ENCODE peak calls at places on chromosomes 6 and 20, in ten cellular contexts. J, V, K, B, N, D, I, C, L and Y are unnamed samples.

GRCh38 chr6:2480267-2480966 is 235.0 kb upstream of the GMDS start:
- DNase-seq in J (no peak), V (no peak), K (no peak), B (no peak), N (no peak), D (no peak), I (no peak), C (no peak), L (no peak), Y (no peak)

GRCh38 chr6:37169458-37170272 is at the start of gene PIM1:
- DNase-seq in J (peak; percentile 100), V (peak; percentile 85), K (peak; percentile 99), B (peak; percentile 87), N (peak; percentile 99), D (peak; percentile 99), I (peak; percentile 100), C (peak; percentile 98), L (peak; percentile 95), Y (peak; percentile 100)

GRCh38 chr6:1639430-1639829 is 29.7 kb downstream of the FOXC1 start:
- DNase-seq in J (no peak), V (no peak), K (no peak), B (no peak), N (no peak), D (no peak), I (no peak), C (no peak), L (no peak), Y (no peak)

GRCh38 chr6:128605961-128606360 is 85.6 kb upstream of the PTPRK start:
- DNase-seq in J (no peak), V (no peak), K (no peak), B (no peak), N (no peak), D (no peak), I (no peak), C (no peak), L (peak; percentile 15), Y (no peak)

GRCh38 chr20:11651138-11651537 is 266.6 kb upstream of the BTBD3 start:
- DNase-seq in J (no peak), V (no peak), K (no peak), B (no peak), N (no peak), D (no peak), I (no peak), C (no peak), L (no peak), Y (no peak)

GRCh38 chr6:29965873-29966601 is 23.7 kb downstream of the HLA-A start:
- DNase-seq in J (peak; percentile 89), V (peak; percentile 31), K (peak; percentile 91), B (peak; percentile 91), N (peak; percentile 57), D (peak; percentile 61), I (peak; percentile 73), C (peak; percentile 95), L (peak; percentile 57), Y (peak; percentile 80)

GRCh38 chr6:150627601-150628012 is 27.9 kb downstream of the PLEKHG1 start:
- DNase-seq in J (no peak), V (no peak), K (no peak), B (no peak), N (no peak), D (no peak), I (no peak), C (no peak), L (no peak), Y (no peak)

GRCh38 chr6:36544228-36544627 is 3.1 kb downstream of the STK38 start:
- DNase-seq in J (no peak), V (no peak), K (peak; percentile 38), B (no peak), N (no peak), D (no peak), I (no peak), C (no peak), L (no peak), Y (peak; percentile 34)

GRCh38 chr20:53050338-53050737 is 78.2 kb downstream of the TSHZ2 start:
- DNase-seq in J (no peak), V (no peak), K (no peak), B (no peak), N (no peak), D (no peak), I (no peak), C (no peak), L (no peak), Y (no peak)

GRCh38 chr6:109079981-109080380 is 14.7 kb downstream of the SESN1 start:
- DNase-seq in J (no peak), V (no peak), K (no peak), B (no peak), N (no peak), D (no peak), I (peak; percentile 81), C (no peak), L (no peak), Y (peak; percentile 57)
- H3K4me1 ChIP-seq in J (no peaks in the 10 kb centered on the region), V (no peaks in the 10 kb centered on the region), K (peaks cover 6% of the 10 kb centered on the region), B (no peaks in the 10 kb centered on the region), N (no peaks in the 10 kb centered on the region), D (peaks cover 7% of the 10 kb centered on the region), I (no peaks in the 10 kb centered on the region), C (peaks cover 12% of the 10 kb centered on the region), L (peaks cover 3% of the 10 kb centered on the region), Y (peaks cover 23% of the 10 kb centered on the region)

DNA sequence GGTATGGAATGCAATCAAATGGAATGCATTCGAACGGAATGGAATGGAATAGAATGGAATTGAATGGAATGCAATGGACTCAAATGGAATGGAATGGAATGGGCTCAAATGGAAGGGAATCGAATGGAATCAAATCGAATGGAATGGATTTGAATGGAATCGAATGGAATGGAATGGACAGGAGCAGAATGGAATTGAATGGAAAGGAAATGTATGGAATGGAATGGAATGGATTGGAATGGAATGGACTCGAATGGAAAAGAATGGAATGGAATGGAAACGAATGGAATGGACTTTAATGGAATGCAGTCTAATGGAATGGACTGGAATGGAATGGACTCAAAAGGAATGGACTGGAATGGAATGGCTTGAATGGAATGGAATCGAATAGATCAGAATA is 18.3 kb upstream of the DEFB115 start:
- DNase-seq in J (no peak), V (no peak), K (no peak), B (no peak), N (no peak), D (no peak), I (no peak), C (no peak), L (no peak), Y (no peak)
- H3K9me3 ChIP-seq in J (peaks cover 4% of the 10 kb centered on the region), V (peaks cover 5% of the 10 kb centered on the region), K (peaks cover 29% of the 10 kb centered on the region), B (peaks cover 97% of the 10 kb centered on the region), N (peaks cover 97% of the 10 kb centered on the region), D (peaks cover 15% of the 10 kb centered on the region), I (peaks cover 15% of the 10 kb centered on the region), C (peaks cover 100% of the 10 kb centered on the region), L (peaks cover 29% of the 10 kb centered on the region), Y (no peaks in the 10 kb centered on the region)

DNA sequence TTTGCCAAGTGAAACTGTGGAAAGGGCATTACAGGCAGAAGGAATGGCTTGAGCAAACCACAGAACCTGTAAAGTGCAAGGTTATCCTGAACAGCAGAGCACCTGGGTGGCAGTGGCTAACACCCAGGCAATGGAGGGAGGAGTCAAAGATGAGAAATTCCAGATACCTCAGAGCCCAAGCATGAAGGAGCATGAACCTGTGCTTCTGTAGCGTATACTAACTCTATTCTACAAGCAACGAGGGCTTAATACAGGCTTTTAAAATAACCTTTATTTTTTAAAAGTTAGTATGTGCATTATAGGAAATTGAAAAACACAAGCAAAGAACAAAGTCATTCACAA is 77.0 kb downstream of the CNBD2 start:
- DNase-seq in J (no peak), V (no peak), K (no peak), B (no peak), N (no peak), D (no peak), I (no peak), C (no peak), L (no peak), Y (no peak)
- TF ChIP-seq POLR2A in J (no peak), V (no peak), K (no peak), B (no peak), N (no peak), D (no peak), I (no peak), C (peak; percentile 74), L (no peak), Y (no peak)

GRCh38 chr20:57479196-57479595 is 45.7 kb downstream of the CTCFL start:
- DNase-seq in J (no peak), V (no peak), K (no peak), B (no peak), N (no peak), D (no peak), I (no peak), C (no peak), L (no peak), Y (no peak)
- H3K4me1 ChIP-seq in J (no peaks in the 10 kb centered on the region), V (no peaks in the 10 kb centered on the region), K (peaks cover 10% of the 10 kb centered on the region), B (peaks cover 9% of the 10 kb centered on the region), N (no peaks in the 10 kb centered on the region), D (no peaks in the 10 kb centered on the region), I (no peaks in the 10 kb centered on the region), C (peaks cover 5% of the 10 kb centered on the region), L (no peaks in the 10 kb centered on the region), Y (no peaks in the 10 kb centered on the region)

GRCh38 chr20:9409352-9409751 is 105.0 kb upstream of the LAMP5 start:
- DNase-seq in J (no peak), V (no peak), K (no peak), B (no peak), N (no peak), D (no peak), I (no peak), C (no peak), L (peak; percentile 60), Y (no peak)

GRCh38 chr20:9413001-9413400 is 101.4 kb upstream of the LAMP5 start:
- DNase-seq in J (no peak), V (no peak), K (no peak), B (no peak), N (no peak), D (no peak), I (no peak), C (no peak), L (no peak), Y (no peak)

GRCh38 chr20:9409981-9410380 is 104.4 kb upstream of the LAMP5 start:
- DNase-seq in J (no peak), V (no peak), K (no peak), B (no peak), N (no peak), D (no peak), I (no peak), C (no peak), L (peak; percentile 94), Y (no peak)

GRCh38 chr20:9412309-9412708 is 102.1 kb upstream of the LAMP5 start:
- DNase-seq in J (no peak), V (no peak), K (peak; percentile 11), B (no peak), N (no peak), D (no peak), I (no peak), C (no peak), L (no peak), Y (no peak)

GRCh38 chr20:9411833-9412232 is 102.6 kb upstream of the LAMP5 start:
- DNase-seq in J (no peak), V (no peak), K (no peak), B (no peak), N (no peak), D (no peak), I (no peak), C (no peak), L (no peak), Y (no peak)
- H3K9me3 ChIP-seq in J (no peaks in the 10 kb centered on the region), V (no peaks in the 10 kb centered on the region), K (no peaks in the 10 kb centered on the region), B (no peaks in the 10 kb centered on the region), N (no peaks in the 10 kb centered on the region), D (no peaks in the 10 kb centered on the region), I (no peaks in the 10 kb centered on the region), C (no peaks in the 10 kb centered on the region), L (no peaks in the 10 kb centered on the region), Y (no peaks in the 10 kb centered on the region)

GRCh38 chr6:85641916-85642773 is 541 bp downstream of the SYNCRIP start:
- DNase-seq in J (peak; percentile 58), V (no peak), K (peak; percentile 54), B (no peak), N (peak; percentile 39), D (peak; percentile 17), I (peak; percentile 47), C (peak; percentile 35), L (peak; percentile 45), Y (peak; percentile 72)
- TF ChIP-seq POLR2A in J (no peak), V (no peak), K (no peak), B (no peak), N (no peak), D (no peak), I (no peak), C (peak; percentile 40), L (no peak), Y (no peak)